ENCODE peak calls at places on chromosomes 16 and 17, in eight cellular contexts. S is progenitor cell of endocrine pancreas, D is BJ, H is HFFc6, W is fibroblast of gingiva, R is lower lobe of right lung, Z is prostate gland, F is T-helper 17 cell. T is an unnamed sample.

GRCh38 chr16:81237282-81237681 is 1.2 kb upstream of the BCO1 start:
- DNase-seq in S (no peak), D (no peak), H (no peak), W (no peak), R (no peak), Z (peak; percentile 93), F (no peak), T (peak; percentile 83)

GRCh38 chr16:82152192-82152591 is 17.8 kb downstream of the MPHOSPH6 start:
- DNase-seq in S (no peak), D (no peak), H (no peak), W (no peak), R (no peak), Z (no peak), F (no peak), T (peak; percentile 16)

GRCh38 chr16:46954562-46954961 is 18.9 kb downstream of the DNAJA2 start:
- DNase-seq in S (no peak), D (no peak), H (no peak), W (no peak), R (no peak), Z (no peak), F (no peak), T (no peak)

GRCh38 chr17:36657763-36658490 is 56.5 kb downstream of the MRM1 start:
- DNase-seq in S (peak; percentile 21), D (no peak), H (no peak), W (no peak), R (no peak), Z (no peak), F (no peak), T (no peak)

GRCh38 chr17:82830249-82830661 is 9.6 kb downstream of the ZNF750 start:
- DNase-seq in S (no peak), D (no peak), H (no peak), W (no peak), R (peak; percentile 54), Z (no peak), F (no peak), T (peak; percentile 4)

GRCh38 chr17:72608436-72608835 is 484.1 kb downstream of the SLC39A11 start:
- DNase-seq in S (no peak), D (no peak), H (no peak), W (no peak), R (no peak), Z (no peak), F (no peak), T (no peak)

GRCh38 chr16:88633684-88634140 is 4.7 kb upstream of the IL17C start:
- DNase-seq in S (no peak), D (no peak), H (no peak), W (no peak), R (peak; percentile 62), Z (no peak), F (peak; percentile 54), T (no peak)

GRCh38 chr16:68664297-68664696 is 19.2 kb downstream of the CDH3 start:
- DNase-seq in S (no peak), D (no peak), H (no peak), W (no peak), R (no peak), Z (no peak), F (no peak), T (peak; percentile 49)

GRCh38 chr17:61661135-61661534 is 70.1 kb upstream of the NACA2 start:
- DNase-seq in S (no peak), D (no peak), H (no peak), W (no peak), R (no peak), Z (no peak), F (no peak), T (no peak)

GRCh38 chr17:47819475-47819874 is 2.1 kb downstream of the OSBPL7 start:
- DNase-seq in S (no peak), D (no peak), H (no peak), W (no peak), R (peak; percentile 28), Z (no peak), F (no peak), T (no peak)

GRCh38 chr16:58638148-58639036 is 8.8 kb upstream of the CNOT1 start:
- DNase-seq in S (no peak), D (peak; percentile 70), H (peak; percentile 82), W (peak; percentile 91), R (no peak), Z (no peak), F (no peak), T (peak; percentile 81)

GRCh38 chr17:47707056-47707791 is 13.3 kb downstream of the TBKBP1 start:
- DNase-seq in S (no peak), D (no peak), H (no peak), W (no peak), R (peak; percentile 12), Z (no peak), F (no peak), T (no peak)

GRCh38 chr17:72342582-72343527 is 222.0 kb downstream of the SOX9 start:
- DNase-seq in S (no peak), D (no peak), H (no peak), W (no peak), R (peak; percentile 57), Z (no peak), F (no peak), T (peak; percentile 76)

GRCh38 chr16:1731073-1731472 is 25.1 kb downstream of the MAPK8IP3 start:
- DNase-seq in S (no peak), D (no peak), H (no peak), W (no peak), R (no peak), Z (no peak), F (no peak), T (no peak)

GRCh38 chr17:71677444-71677843 is 443.4 kb upstream of the SOX9 start:
- DNase-seq in S (no peak), D (no peak), H (no peak), W (no peak), R (no peak), Z (no peak), F (no peak), T (no peak)

GRCh38 chr17:32486701-32487459 is at the start of gene CDK5R1:
- DNase-seq in S (peak; percentile 73), D (no peak), H (peak; percentile 58), W (peak; percentile 61), R (peak; percentile 78), Z (peak; percentile 48), F (peak; percentile 68), T (peak; percentile 20)

GRCh38 chr16:86029131-86029741 is 130.3 kb downstream of the IRF8 start:
- DNase-seq in S (no peak), D (no peak), H (no peak), W (peak; percentile 31), R (no peak), Z (no peak), F (no peak), T (peak; percentile 56)

GRCh38 chr17:69064476-69064875 is 3.7 kb upstream of the ABCA9 start:
- DNase-seq in S (no peak), D (no peak), H (no peak), W (no peak), R (no peak), Z (no peak), F (no peak), T (no peak)

GRCh38 chr17:79183221-79184158 is 108.9 kb downstream of the ENGASE start:
- DNase-seq in S (peak; percentile 30), D (no peak), H (no peak), W (no peak), R (no peak), Z (no peak), F (no peak), T (no peak)

GRCh38 chr16:48816393-48816792 is 206.4 kb upstream of the N4BP1 start:
- DNase-seq in S (no peak), D (no peak), H (no peak), W (no peak), R (no peak), Z (no peak), F (no peak), T (no peak)

GRCh38 chr17:33234930-33235685 is 58.0 kb downstream of the ASIC2 start:
- DNase-seq in S (no peak), D (peak; percentile 68), H (peak; percentile 83), W (peak; percentile 88), R (no peak), Z (peak; percentile 27), F (no peak), T (peak; percentile 97)

GRCh38 chr16:24771132-24771778 is 41.8 kb downstream of the TNRC6A start:
- DNase-seq in S (no peak), D (no peak), H (peak; percentile 27), W (no peak), R (no peak), Z (no peak), F (no peak), T (peak; percentile 36)

GRCh38 chr17:35256629-35257028 is 13.8 kb downstream of the SLFN5 start:
- DNase-seq in S (no peak), D (no peak), H (no peak), W (no peak), R (no peak), Z (no peak), F (no peak), T (no peak)

GRCh38 chr16:86980644-86981043 is 336.5 kb downstream of the C16orf95 start:
- DNase-seq in S (no peak), D (no peak), H (no peak), W (no peak), R (no peak), Z (no peak), F (no peak), T (no peak)

GRCh38 chr17:81825841-81826471 is 7.1 kb downstream of the MCRIP1 start:
- DNase-seq in S (no peak), D (no peak), H (no peak), W (no peak), R (no peak), Z (no peak), F (no peak), T (no peak)

GRCh38 chr17:48194097-48194550 is 86.6 kb downstream of the SNX11 start:
- DNase-seq in S (no peak), D (peak; percentile 46), H (peak; percentile 72), W (no peak), R (no peak), Z (no peak), F (no peak), T (peak; percentile 80)

GRCh38 chr17:38730526-38731379 is 612 bp downstream of the CISD3 start:
- DNase-seq in S (no peak), D (no peak), H (peak; percentile 42), W (peak; percentile 67), R (peak; percentile 91), Z (no peak), F (no peak), T (no peak)

GRCh38 chr17:45388604-45389325 is 43.9 kb downstream of the ARHGAP27 start:
- DNase-seq in S (no peak), D (no peak), H (peak; percentile 41), W (no peak), R (no peak), Z (no peak), F (no peak), T (no peak)

GRCh38 chr16:67919618-67920210 is 11.9 kb downstream of the CTRL start:
- DNase-seq in S (no peak), D (no peak), H (no peak), W (no peak), R (no peak), Z (no peak), F (no peak), T (no peak)

GRCh38 chr17:80491478-80492342 is 15.3 kb upstream of the NPTX1 start:
- DNase-seq in S (no peak), D (no peak), H (no peak), W (no peak), R (no peak), Z (no peak), F (no peak), T (no peak)

GRCh38 chr16:2428051-2428786 is 1.0 kb upstream of the CCNF start:
- DNase-seq in S (peak; percentile 26), D (no peak), H (peak; percentile 32), W (no peak), R (no peak), Z (peak; percentile 16), F (no peak), T (no peak)

GRCh38 chr16:31476305-31477219 is 4.6 kb downstream of the TGFB1I1 start:
- DNase-seq in S (peak; percentile 49), D (no peak), H (no peak), W (no peak), R (peak; percentile 94), Z (peak; percentile 59), F (peak; percentile 80), T (no peak)

GRCh38 chr17:78044280-78044835 is 84.2 kb downstream of the TMC6 start:
- DNase-seq in S (no peak), D (no peak), H (no peak), W (no peak), R (no peak), Z (no peak), F (no peak), T (no peak)

GRCh38 chr17:53948323-53948722 is 125.6 kb downstream of the KIF2B start:
- DNase-seq in S (no peak), D (no peak), H (no peak), W (no peak), R (no peak), Z (no peak), F (no peak), T (no peak)

T was measured in astrocyte.